ENCODE peak calls at places on chromosomes 12 and 14, in four cellular contexts. W is stimulated activated CD8-positive, alpha-beta memory T cell treated with anti-CD3 and anti-CD28 coated beads, Interleukin-15, amount 100 ng/mL, for 24 hours; Q is Calu3; U is hippocampal formation. Y is an unnamed sample.

GRCh38 chr12:67981236-67982164 is 7.7 kb upstream of the IFNG-AS1 start:
- DNase-seq in Q (no peak), U (no peak), W (no peak), Y (no peak)

GRCh38 chr12:124381454-124382207 is 86.7 kb downstream of the RFLNA start:
- DNase-seq in Q (peak; percentile 61), U (peak; percentile 69), W (no peak), Y (peak; percentile 82)

GRCh38 chr14:54579606-54580005 is 12.7 kb downstream of the SAMD4A start:
- DNase-seq in U (no peak), Q (no peak), W (no peak), Y (no peak)

GRCh38 chr14:99116741-99117295 is 155.2 kb downstream of the BCL11B start:
- DNase-seq in Q (no peak), U (no peak), W (no peak), Y (no peak)

GRCh38 chr14:35197015-35197414 is 74.7 kb downstream of the PRORP start:
- DNase-seq in U (no peak), Q (no peak), W (no peak), Y (no peak)

GRCh38 chr14:104888489-104889373 is 23.7 kb downstream of the CEP170B start:
- DNase-seq in U (no peak), Q (no peak), W (no peak), Y (no peak)

GRCh38 chr12:23950775-23951391 is 1.4 kb upstream of the SOX5 start:
- DNase-seq in W (no peak), U (no peak), Q (no peak), Y (no peak)

GRCh38 chr12:108921946-108922345 is 42.1 kb downstream of the DAO start:
- DNase-seq in Q (no peak), U (no peak), W (no peak), Y (no peak)

GRCh38 chr12:101018540-101018939 is 191.5 kb downstream of the SLC5A8 start:
- DNase-seq in U (no peak), W (no peak), Q (peak; percentile 88), Y (no peak)

GRCh38 chr12:27463826-27464554 is 17.5 kb downstream of the SMCO2 start:
- DNase-seq in W (no peak), Q (no peak), U (no peak), Y (no peak)

GRCh38 chr12:124824195-124824594 is 39.5 kb downstream of the SCARB1 start:
- DNase-seq in U (no peak), W (no peak), Q (no peak), Y (no peak)

GRCh38 chr12:128613821-128614220 is 209.9 kb downstream of the SLC15A4 start:
- DNase-seq in Q (no peak), U (no peak), W (no peak), Y (no peak)

GRCh38 chr12:42564540-42564939 is 25.0 kb downstream of the PRICKLE1 start:
- DNase-seq in U (no peak), Q (no peak), W (no peak), Y (no peak)

GRCh38 chr14:50711043-50711442 is 42.9 kb upstream of the SAV1 start:
- DNase-seq in U (no peak), Q (no peak), W (no peak), Y (no peak)

GRCh38 chr14:104604461-104605449 is at the start of gene TMEM179:
- DNase-seq in U (no peak), W (no peak), Q (no peak), Y (no peak)

GRCh38 chr14:104678346-104678745 is 11.1 kb upstream of the INF2 start:
- DNase-seq in Q (peak; percentile 35), W (no peak), U (no peak), Y (no peak)

GRCh38 chr14:90574640-90575131 is 177.9 kb downstream of the CALM1 start:
- DNase-seq in W (no peak), U (no peak), Q (no peak), Y (no peak)

GRCh38 chr14:87888136-87888999 is 104.6 kb downstream of the GALC start:
- DNase-seq in W (no peak), U (no peak), Q (peak; percentile 11), Y (no peak)

GRCh38 chr14:104293231-104293841 is 154.9 kb downstream of the KIF26A start:
- DNase-seq in Q (no peak), W (no peak), U (no peak), Y (no peak)

GRCh38 chr12:111074559-111074958 is 154.2 kb upstream of the MYL2 start:
- DNase-seq in U (no peak), W (no peak), Q (no peak), Y (no peak)

GRCh38 chr12:66035289-66035961 is 95.1 kb downstream of the LLPH start:
- DNase-seq in W (no peak), U (no peak), Q (peak; percentile 32), Y (no peak)

GRCh38 chr12:14833952-14834351 is 9.4 kb downstream of the ART4 start:
- DNase-seq in U (no peak), Q (no peak), W (no peak), Y (no peak)

GRCh38 chr12:90936230-90937005 is 18.6 kb downstream of the CCER1 start:
- DNase-seq in Q (peak; percentile 16), U (no peak), W (no peak), Y (no peak)

GRCh38 chr12:54475542-54475941 is 2.1 kb upstream of the GTSF1 start:
- DNase-seq in Q (no peak), W (no peak), U (no peak), Y (no peak)

GRCh38 chr12:98371419-98371818 is 144.0 kb upstream of the TMPO start:
- DNase-seq in U (no peak), W (no peak), Q (no peak), Y (no peak)

GRCh38 chr14:34051966-34052657 is 101.2 kb upstream of the EGLN3 start:
- DNase-seq in W (no peak), Q (peak; percentile 67), U (no peak), Y (no peak)

GRCh38 chr12:112826011-112826410 is 34.5 kb downstream of the RPH3A start:
- DNase-seq in Q (no peak), W (no peak), U (no peak), Y (no peak)

GRCh38 chr12:106071686-106072085 is 67.1 kb downstream of the NUAK1 start:
- DNase-seq in Q (no peak), U (no peak), W (no peak), Y (no peak)

GRCh38 chr12:64385468-64385867 is 5.1 kb downstream of the C12orf56 start:
- DNase-seq in W (no peak), Q (peak; percentile 69), U (no peak), Y (no peak)

GRCh38 chr12:31728289-31728916 is 418 bp downstream of the AMN1 start:
- DNase-seq in U (no peak), Q (peak; percentile 26), W (no peak), Y (peak; percentile 65)

Y was measured in substantia nigra.